ENCODE peak calls at places on chromosomes 5 and 9, in eight cellular contexts. U, V, W, O, Z, E, X and K are unnamed samples.

GRCh38 chr5:139138109-139138508 is 60.1 kb downstream of the SIL1 start:
- DNase-seq in V (no peak), U (no peak), Z (no peak), X (no peak), E (no peak), W (no peak), O (no peak), K (no peak)

GRCh38 chr9:6984941-6985578 is 227.3 kb downstream of the KDM4C start:
- DNase-seq in X (no peak), W (no peak), Z (no peak), O (no peak), V (peak), E (no peak), U (no peak), K (no peak)

GRCh38 chr5:16017720-16018119 is 161.9 kb downstream of the MARCHF11 start:
- DNase-seq in U (no peak), Z (no peak), X (no peak), W (no peak), E (no peak), V (no peak), O (no peak), K (no peak)

GRCh38 chr9:135641745-135642144 is 2.4 kb upstream of the GLT6D1 start:
- DNase-seq in W (no peak), U (no peak), X (no peak), Z (no peak), O (no peak), E (no peak), V (no peak), K (no peak)

GRCh38 chr5:67827521-67827920 is 388.0 kb upstream of the PIK3R1 start:
- DNase-seq in U (no peak), Z (no peak), E (no peak), V (no peak), W (no peak), X (no peak), O (no peak), K (no peak)

GRCh38 chr5:1017056-1017455 is 8.5 kb downstream of the NKD2 start:
- DNase-seq in O (no peak), U (no peak), Z (no peak), X (peak), W (no peak), E (no peak), V (no peak), K (no peak)

GRCh38 chr9:33446507-33447403 is 638 bp downstream of the AQP3 start:
- DNase-seq in V (no peak), U (peak), E (no peak), W (peak), X (no peak), Z (no peak), O (no peak), K (no peak)

GRCh38 chr5:33034777-33035176 is 323.7 kb downstream of the NPR3 start:
- DNase-seq in U (no peak), V (no peak), E (no peak), X (no peak), Z (no peak), O (no peak), W (no peak), K (no peak)

GRCh38 chr9:32705059-32705458 is 69.6 kb upstream of the TAF1L start:
- DNase-seq in E (no peak), U (no peak), X (no peak), O (no peak), V (no peak), W (no peak), Z (no peak), K (no peak)

GRCh38 chr9:130444565-130445221 is at the start of gene ASS1:
- DNase-seq in O (no peak), X (peak), E (no peak), V (peak), U (no peak), W (peak), Z (no peak), K (peak)
- TF ChIP-seq POLR2AphosphoS5 in O (no peak), X (peak), E (peak), V (peak), U (no peak), W (peak), Z (no peak), K (no peak)

GRCh38 chr9:96021616-96022444 is 146.3 kb downstream of the ERCC6L2 start:
- DNase-seq in X (no peak), V (peak), O (no peak), W (no peak), E (no peak), U (no peak), Z (no peak), K (no peak)
- TF ChIP-seq POLR2AphosphoS5 in X (no peak), V (no peak), O (no peak), W (no peak), E (no peak), U (no peak), Z (no peak), K (no peak)

DNA sequence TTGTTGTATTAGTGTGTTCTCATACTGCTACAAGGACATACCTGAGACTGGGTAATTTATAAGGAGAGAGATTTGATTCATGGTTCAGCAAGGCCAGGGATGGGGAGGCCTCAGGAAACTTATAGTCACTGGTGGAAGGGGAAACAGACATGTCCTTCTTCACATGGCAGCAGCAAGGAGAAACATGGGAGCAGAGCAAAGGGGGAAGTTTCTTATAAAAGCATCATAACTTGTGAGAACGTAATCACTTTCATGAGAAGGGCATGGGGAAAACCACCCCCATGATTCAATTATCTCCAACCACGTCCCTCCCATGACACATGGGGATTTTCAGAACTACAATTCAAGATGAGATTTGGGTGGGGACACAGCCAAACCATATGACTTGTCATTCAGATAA is 100.9 kb downstream of the ST8SIA4 start:
- DNase-seq in O (no peak), X (no peak), Z (no peak), W (no peak), V (no peak), U (no peak), E (no peak), K (no peak)
- TF ChIP-seq POLR2AphosphoS5 in O (no peak), X (no peak), Z (no peak), W (no peak), V (no peak), U (no peak), E (no peak), K (no peak)

GRCh38 chr9:26669641-26670040 is 223.0 kb downstream of the CAAP1 start:
- DNase-seq in V (no peak), U (no peak), E (no peak), Z (no peak), X (no peak), W (no peak), O (no peak), K (no peak)
- TF ChIP-seq POLR2AphosphoS5 in V (no peak), U (no peak), E (no peak), Z (no peak), X (no peak), W (no peak), O (no peak), K (no peak)

DNA sequence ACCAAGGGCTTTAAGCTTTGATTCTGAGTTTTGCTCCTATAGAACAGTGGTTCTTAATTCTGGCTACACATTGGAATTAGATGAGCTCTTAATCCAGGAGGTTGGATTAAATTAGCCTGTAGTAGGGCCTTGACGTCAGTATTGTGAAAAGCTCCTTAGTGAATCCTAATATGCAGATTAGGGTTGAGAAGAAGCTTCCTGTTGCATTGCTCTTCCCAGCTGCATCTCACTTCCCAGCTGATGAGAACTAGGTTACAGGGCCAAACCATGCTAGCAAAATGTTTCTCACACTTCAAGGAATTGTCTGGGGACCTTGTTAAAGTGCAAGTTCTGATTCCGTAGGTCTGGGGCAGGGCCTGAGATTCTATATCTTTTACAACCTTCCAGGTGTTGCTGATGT is 300.0 kb downstream of the ZSWIM6 start:
- DNase-seq in E (no peak), V (no peak), Z (no peak), O (no peak), U (no peak), W (no peak), X (no peak), K (no peak)
- TF ChIP-seq POLR2AphosphoS5 in E (no peak), V (no peak), Z (no peak), O (no peak), U (no peak), W (no peak), X (no peak), K (no peak)

DNA sequence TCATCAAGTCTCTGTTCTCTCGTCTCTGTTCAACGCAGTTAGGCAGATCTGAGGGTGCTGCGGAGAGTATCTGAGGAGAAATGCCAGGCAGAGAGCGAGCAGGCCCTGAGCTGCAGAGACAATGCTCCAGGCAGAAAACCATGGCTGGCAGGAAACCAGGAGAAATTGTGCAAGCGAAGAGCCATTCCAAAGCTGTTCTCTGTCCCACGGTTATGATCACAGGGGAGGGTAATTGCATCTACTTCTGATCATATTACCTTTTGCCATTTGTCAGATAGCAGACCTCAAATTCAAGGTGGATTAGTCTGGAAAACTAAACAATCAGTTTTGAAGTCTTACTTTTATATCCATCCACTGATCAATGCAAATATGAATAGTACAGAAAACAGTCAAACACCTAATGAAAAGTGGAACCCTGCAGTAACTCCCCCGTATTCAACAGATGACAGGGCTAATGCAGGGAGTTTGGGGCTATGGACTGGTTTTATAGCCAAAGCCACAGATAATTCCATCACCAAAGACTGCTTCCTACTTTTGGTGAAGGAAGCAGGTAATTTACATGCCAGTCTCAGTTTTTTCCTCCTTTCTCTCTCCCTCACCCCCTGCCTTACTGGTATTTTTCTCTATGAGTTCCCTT is 228.0 kb downstream of the DCP2 start:
- DNase-seq in E (no peak), U (no peak), W (no peak), O (peak), X (peak), Z (no peak), V (no peak), K (peak)
- TF ChIP-seq POLR2AphosphoS5 in E (no peak), U (no peak), W (no peak), O (peak), X (no peak), Z (no peak), V (no peak), K (no peak)

DNA sequence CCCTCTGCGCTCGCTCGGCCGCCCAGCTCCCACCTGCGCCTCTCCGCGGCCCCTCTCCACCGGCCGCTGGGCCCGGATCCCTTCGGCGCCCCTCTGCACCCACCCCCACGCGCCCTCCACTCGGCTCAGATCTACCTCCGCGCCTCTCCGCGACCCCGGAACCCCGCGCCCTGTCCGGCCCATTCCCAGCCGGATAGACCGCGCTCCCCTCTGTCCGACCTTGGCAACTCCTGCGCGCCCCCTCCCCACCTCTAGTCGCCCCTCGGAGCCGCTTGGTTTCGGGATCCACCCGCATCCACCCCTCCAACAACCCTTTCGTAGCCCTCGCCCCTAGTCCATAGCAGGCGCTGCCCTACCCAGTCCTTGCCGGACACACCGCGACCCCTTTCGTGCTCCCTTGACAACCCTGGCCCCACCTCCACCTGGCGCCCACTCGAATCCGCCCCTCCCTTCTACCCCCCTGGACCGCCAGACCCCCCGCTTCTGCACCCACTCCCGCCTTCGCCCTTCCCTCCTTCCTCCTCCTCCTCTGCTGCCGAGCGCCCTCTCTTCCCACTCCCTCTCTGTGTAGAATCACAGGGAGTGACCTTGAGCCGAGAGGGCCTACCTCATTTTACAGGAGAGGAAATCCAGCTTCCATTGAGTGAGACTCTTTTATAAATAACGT is 496 bp upstream of the AK3 start:
- DNase-seq in Z (no peak), E (no peak), O (peak), W (peak), X (peak), V (peak), U (no peak), K (no peak)
- TF ChIP-seq POLR2AphosphoS5 in Z (no peak), E (peak), O (no peak), W (no peak), X (no peak), V (peak), U (no peak), K (no peak)

GRCh38 chr5:141954193-141954592 is 3.8 kb downstream of the PCDH12 start:
- DNase-seq in W (no peak), V (no peak), X (no peak), U (no peak), E (no peak), Z (no peak), O (no peak), K (no peak)

GRCh38 chr5:141948812-141949211 is 9.2 kb downstream of the PCDH12 start:
- DNase-seq in X (no peak), O (no peak), E (no peak), V (no peak), U (no peak), W (no peak), Z (no peak), K (no peak)

GRCh38 chr5:141952030-141952429 is 6.0 kb downstream of the PCDH12 start:
- DNase-seq in O (no peak), Z (no peak), E (no peak), W (no peak), X (no peak), V (no peak), U (no peak), K (no peak)

GRCh38 chr5:141950207-141951005 is 7.6 kb downstream of the PCDH12 start:
- DNase-seq in X (no peak), Z (no peak), O (no peak), E (no peak), W (no peak), U (no peak), V (no peak), K (no peak)

GRCh38 chr5:141951341-141951781 is 6.6 kb downstream of the PCDH12 start:
- DNase-seq in V (peak), Z (no peak), O (no peak), W (no peak), U (no peak), E (no peak), X (no peak), K (no peak)
- TF ChIP-seq POLR2AphosphoS5 in V (no peak), Z (no peak), O (no peak), W (no peak), U (no peak), E (no peak), X (no peak), K (no peak)

GRCh38 chr9:19497276-19497675 is 88.5 kb downstream of the ACER2 start:
- DNase-seq in U (no peak), E (no peak), O (no peak), X (no peak), W (no peak), Z (no peak), V (no peak), K (no peak)

GRCh38 chr9:19496321-19496720 is 87.5 kb downstream of the ACER2 start:
- DNase-seq in V (no peak), W (no peak), Z (no peak), X (no peak), O (no peak), E (no peak), U (no peak), K (no peak)

GRCh38 chr9:19493845-19494244 is 85.0 kb downstream of the ACER2 start:
- DNase-seq in V (no peak), E (no peak), U (no peak), X (no peak), O (no peak), Z (no peak), W (no peak), K (no peak)

GRCh38 chr9:19493174-19493811 is 84.5 kb downstream of the ACER2 start:
- DNase-seq in E (peak), Z (peak), X (no peak), U (peak), V (peak), O (peak), W (peak), K (peak)

GRCh38 chr9:19495186-19496028 is 86.6 kb downstream of the ACER2 start:
- DNase-seq in U (no peak), O (no peak), W (no peak), Z (no peak), X (no peak), E (no peak), V (peak), K (no peak)
- TF ChIP-seq POLR2AphosphoS5 in U (no peak), O (no peak), W (no peak), Z (no peak), X (no peak), E (no peak), V (no peak), K (no peak)

GRCh38 chr9:22829236-22829635 is 382.6 kb downstream of the DMRTA1 start:
- DNase-seq in E (no peak), U (no peak), W (no peak), X (no peak), Z (no peak), V (no peak), O (no peak), K (no peak)
- TF ChIP-seq POLR2AphosphoS5 in E (no peak), U (no peak), W (no peak), X (no peak), Z (no peak), V (no peak), O (no peak), K (no peak)